ENCODE peak calls at places on chromosome 10, in four cellular contexts. One of them, this sample, is unnamed.

GRCh38 chr10:2043379-2043778 is 306.1 kb upstream of the ADARB2 start:
- DNase-seq in heart right ventricle: no peak
- DNase-seq in Peyer's patch: no peak
- DNase-seq in PC-3: no peak
- DNase-seq in this sample: no peak

GRCh38 chr10:12844796-12845524 is 156.6 kb downstream of the CCDC3 start:
- DNase-seq in heart right ventricle: no peak
- DNase-seq in Peyer's patch: no peak
- DNase-seq in PC-3: peak
- DNase-seq in this sample: no peak

GRCh38 chr10:61001731-61002122 is 57.7 kb upstream of the RHOBTB1 start:
- DNase-seq in heart right ventricle: no peak
- DNase-seq in Peyer's patch: no peak
- DNase-seq in PC-3: no peak
- DNase-seq in this sample: no peak

GRCh38 chr10:132449826-132450211 is 52.8 kb downstream of the PWWP2B start:
- DNase-seq in heart right ventricle: peak
- DNase-seq in Peyer's patch: no peak
- DNase-seq in PC-3: no peak
- DNase-seq in this sample: no peak

GRCh38 chr10:49605177-49605938 is 4.8 kb upstream of the SLC18A3 start:
- DNase-seq in heart right ventricle: no peak
- DNase-seq in Peyer's patch: no peak
- DNase-seq in PC-3: no peak
- DNase-seq in this sample: no peak

GRCh38 chr10:29826801-29827200 is 192.0 kb upstream of the SVIL start:
- DNase-seq in heart right ventricle: no peak
- DNase-seq in Peyer's patch: no peak
- DNase-seq in PC-3: no peak
- DNase-seq in this sample: no peak

GRCh38 chr10:48461623-48462481 is 143.0 kb downstream of the ARHGAP22 start:
- DNase-seq in heart right ventricle: no peak
- DNase-seq in Peyer's patch: no peak
- DNase-seq in PC-3: no peak
- DNase-seq in this sample: no peak

GRCh38 chr10:113028393-113029054 is 78.5 kb downstream of the TCF7L2 start:
- DNase-seq in heart right ventricle: no peak
- DNase-seq in Peyer's patch: no peak
- DNase-seq in PC-3: no peak
- DNase-seq in this sample: no peak

GRCh38 chr10:11424456-11425287 is 186.8 kb downstream of the USP6NL start:
- DNase-seq in heart right ventricle: peak
- DNase-seq in Peyer's patch: no peak
- DNase-seq in PC-3: peak
- DNase-seq in this sample: peak

GRCh38 chr10:31030216-31030615 is 1.4 kb downstream of the ZNF438 start:
- DNase-seq in heart right ventricle: no peak
- DNase-seq in Peyer's patch: no peak
- DNase-seq in PC-3: no peak
- DNase-seq in this sample: no peak

DNA sequence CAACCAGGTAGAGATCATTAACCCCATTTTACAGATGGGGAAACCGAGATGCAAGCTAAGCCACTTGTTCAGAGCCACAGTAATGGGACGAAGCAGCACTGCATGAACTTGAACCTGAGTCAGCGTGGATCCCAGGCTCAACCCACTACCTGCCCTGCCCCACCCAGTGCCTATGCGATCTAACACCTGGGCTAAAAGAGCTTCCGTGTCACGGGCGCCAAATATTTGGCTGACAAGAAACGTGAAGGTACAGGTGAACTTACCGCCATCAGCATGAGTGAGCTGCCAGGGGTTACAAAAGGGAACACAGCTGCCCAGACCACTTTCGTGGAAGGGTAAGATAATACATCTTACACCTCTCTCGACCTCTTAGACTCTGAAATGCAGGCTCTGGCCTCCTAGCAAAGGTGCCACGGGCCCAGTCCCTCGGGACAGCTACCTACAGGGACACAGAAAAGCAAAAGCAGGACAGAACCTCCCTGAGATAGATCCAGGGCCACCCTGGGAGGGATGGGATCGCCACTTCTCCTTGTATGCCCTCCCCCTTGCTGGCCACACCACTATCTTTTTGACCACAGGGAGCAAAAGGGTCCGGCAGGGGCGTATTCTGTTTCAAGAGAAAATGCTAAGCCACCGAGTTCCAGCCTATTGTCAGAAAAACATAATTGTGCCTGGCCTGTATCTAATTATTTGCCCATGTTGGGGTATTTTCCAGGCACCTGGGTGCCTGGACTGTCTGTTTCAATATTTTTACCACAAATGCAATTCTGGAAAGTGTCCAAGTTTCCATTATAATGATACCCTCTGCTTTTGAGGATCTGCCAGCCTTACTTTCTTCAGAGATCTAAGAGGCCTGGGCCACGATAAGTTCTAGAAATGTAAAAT is 6.4 kb downstream of the CHST15 start:
- DNase-seq in heart right ventricle: no peak
- DNase-seq in Peyer's patch: no peak
- DNase-seq in PC-3: no peak
- DNase-seq in this sample: no peak
- H3K27ac ChIP-seq in heart right ventricle: no peak
- H3K27ac ChIP-seq in Peyer's patch: peak
- H3K27ac ChIP-seq in PC-3: no peak
- H3K27ac ChIP-seq in this sample: no peak

GRCh38 chr10:69176823-69177222 is 3.2 kb upstream of the SUPV3L1 start:
- DNase-seq in heart right ventricle: no peak
- DNase-seq in Peyer's patch: no peak
- DNase-seq in PC-3: no peak
- DNase-seq in this sample: no peak
- TF ChIP-seq CTCF in heart right ventricle: no peak
- TF ChIP-seq CTCF in Peyer's patch: no peak
- TF ChIP-seq CTCF in PC-3: no peak
- TF ChIP-seq CTCF in this sample: no peak

DNA sequence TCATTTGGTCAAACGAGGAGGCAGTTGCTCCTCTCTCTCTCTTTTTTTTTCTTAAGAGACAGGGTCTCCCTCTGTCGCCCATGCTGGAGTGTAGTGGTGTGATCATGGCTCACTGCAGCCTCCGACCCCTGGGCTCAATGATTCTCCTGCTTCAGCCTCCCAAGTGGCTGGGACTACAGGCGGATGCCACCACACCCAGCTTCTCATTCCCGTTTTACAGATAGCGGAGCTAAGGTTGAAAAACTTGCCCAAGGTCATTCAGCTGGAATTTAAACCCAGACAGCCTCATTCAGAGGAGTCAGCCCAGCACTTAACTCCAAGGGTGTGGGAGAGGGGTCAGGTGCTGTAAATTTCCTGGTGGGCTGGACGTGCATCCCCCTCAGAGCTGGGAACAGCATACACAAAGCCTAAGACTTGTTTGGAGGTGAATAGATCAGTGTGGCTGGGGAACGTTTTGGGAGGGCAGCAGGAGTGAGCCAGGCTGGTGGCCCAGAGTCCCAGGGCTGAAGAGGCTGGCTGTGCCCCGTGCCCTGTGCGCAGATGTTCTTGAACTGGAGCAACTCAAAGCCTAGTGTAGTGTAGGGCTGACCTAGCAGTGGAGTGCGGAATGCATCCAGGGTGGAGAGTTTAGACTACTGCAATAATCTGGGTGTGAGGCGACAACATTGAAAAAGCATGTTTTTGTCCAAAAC is 2.3 kb downstream of the HTRA1 start:
- DNase-seq in heart right ventricle: no peak
- DNase-seq in Peyer's patch: no peak
- DNase-seq in PC-3: no peak
- DNase-seq in this sample: no peak
- H3K4me3 ChIP-seq in heart right ventricle: no peak
- H3K4me3 ChIP-seq in Peyer's patch: no peak
- H3K4me3 ChIP-seq in PC-3: peak
- H3K4me3 ChIP-seq in this sample: no peak

GRCh38 chr10:58817499-58817898 is 304.8 kb downstream of the BICC1 start:
- DNase-seq in heart right ventricle: no peak
- DNase-seq in Peyer's patch: no peak
- DNase-seq in PC-3: no peak
- DNase-seq in this sample: no peak
- H3K27ac ChIP-seq in heart right ventricle: no peak
- H3K27ac ChIP-seq in Peyer's patch: no peak
- H3K27ac ChIP-seq in PC-3: no peak
- H3K27ac ChIP-seq in this sample: no peak

DNA sequence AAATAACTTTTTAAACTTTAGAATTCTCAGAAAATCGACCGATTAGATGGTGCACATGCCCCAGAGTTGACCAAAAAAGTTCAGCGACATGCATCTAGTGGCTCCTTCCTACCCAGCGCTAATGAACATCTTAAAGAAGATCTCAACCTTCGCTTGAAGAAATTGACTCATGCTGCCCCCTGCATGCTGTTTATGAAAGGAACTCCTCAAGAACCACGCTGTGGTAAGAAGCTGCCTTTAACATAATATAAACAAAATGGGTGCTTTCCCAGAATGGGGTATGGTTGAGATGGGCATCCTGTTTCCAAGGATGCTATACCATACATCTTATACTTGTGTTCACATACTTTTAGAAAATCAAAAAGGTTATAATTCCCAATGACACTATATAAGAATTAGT is 24.6 kb downstream of the GLRX3 start:
- DNase-seq in heart right ventricle: no peak
- DNase-seq in Peyer's patch: no peak
- DNase-seq in PC-3: no peak
- DNase-seq in this sample: no peak
- TF ChIP-seq CTCF in heart right ventricle: no peak
- TF ChIP-seq CTCF in Peyer's patch: no peak
- TF ChIP-seq CTCF in PC-3: peak
- TF ChIP-seq CTCF in this sample: no peak